ENCODE peak calls at places on chromosomes 3 and 15, in four cellular contexts. R is sigmoid colon, D is IMR-90, F is uterus. K is an unnamed sample. For H3K4me1, the result is how much of the 10 kb centered on the place peaks cover.

GRCh38 chr3:152834354-152835310 is at the start of gene P2RY1:
- DNase-seq in D (peak), F (peak), R (peak), K (peak)

GRCh38 chr3:187997490-187997889 is 156.5 kb upstream of the LPP start:
- DNase-seq in R (no peak), F (no peak), D (peak), K (no peak)

GRCh38 chr15:70376929-70377691 is 279.4 kb upstream of the TLE3 start:
- DNase-seq in D (peak), F (peak), R (peak), K (peak)

GRCh38 chr15:77067691-77068367 is 3.1 kb downstream of the TSPAN3 start:
- DNase-seq in R (no peak), D (no peak), F (no peak), K (no peak)

GRCh38 chr3:143016321-143016972 is 15.1 kb downstream of the U2SURP start:
- DNase-seq in R (no peak), F (no peak), D (no peak), K (no peak)

GRCh38 chr3:64715211-64715982 is 27.6 kb upstream of the ADAMTS9 start:
- DNase-seq in D (no peak), R (no peak), F (no peak), K (no peak)

GRCh38 chr15:94456246-94456645 is 224.9 kb downstream of the MCTP2 start:
- DNase-seq in F (no peak), R (no peak), D (no peak), K (no peak)

GRCh38 chr3:149608987-149609386 is 48.8 kb downstream of the WWTR1 start:
- DNase-seq in D (no peak), R (no peak), F (no peak), K (no peak)

GRCh38 chr15:73375755-73376305 is 7.1 kb upstream of the HCN4 start:
- DNase-seq in R (no peak), F (no peak), D (no peak), K (peak)

GRCh38 chr15:27956285-27956684 is 142.8 kb downstream of the OCA2 start:
- DNase-seq in R (no peak), F (no peak), D (no peak), K (no peak)

GRCh38 chr15:52227456-52227855 is 36.3 kb upstream of the GNB5 start:
- DNase-seq in F (peak), R (peak), D (peak), K (peak)

GRCh38 chr3:123258811-123259420 is 57.2 kb downstream of the SEC22A start:
- DNase-seq in F (no peak), D (peak), R (no peak), K (no peak)

GRCh38 chr3:122562923-122563716 is 980 bp downstream of the PARP9 start:
- DNase-seq in D (no peak), R (no peak), F (no peak), K (no peak)

GRCh38 chr3:84961492-84962255 is 2.9 kb downstream of the CADM2 start:
- DNase-seq in F (no peak), R (no peak), D (no peak), K (no peak)

GRCh38 chr3:105394177-105394576 is 27.5 kb downstream of the ALCAM start:
- DNase-seq in D (no peak), R (no peak), F (no peak), K (no peak)

GRCh38 chr3:159919873-159920272 is 68.8 kb upstream of the IL12A start:
- DNase-seq in R (no peak), F (no peak), D (peak), K (no peak)

GRCh38 chr15:83503595-83504364 is 56.6 kb downstream of the SH3GL3 start:
- DNase-seq in F (no peak), D (no peak), R (no peak), K (no peak)

GRCh38 chr15:63894662-63894949 is 60.9 kb upstream of the HERC1 start:
- DNase-seq in F (no peak), D (no peak), R (no peak), K (no peak)

GRCh38 chr3:31092748-31093607 is 198.5 kb upstream of the GADL1 start:
- DNase-seq in R (no peak), D (peak), F (no peak), K (no peak)

GRCh38 chr3:31688847-31689246 is 156.1 kb downstream of the STT3B start:
- DNase-seq in R (no peak), F (no peak), D (no peak), K (no peak)

GRCh38 chr3:136728918-136729317 is 23.3 kb downstream of the STAG1 start:
- DNase-seq in R (no peak), D (peak), F (no peak), K (no peak)

GRCh38 chr3:156471431-156471830 is 83.5 kb downstream of the SSR3 start:
- DNase-seq in F (no peak), D (no peak), R (no peak), K (no peak)

GRCh38 chr3:155747286-155747685 is 2.4 kb upstream of the PLCH1 start:
- DNase-seq in D (no peak), R (no peak), F (no peak), K (no peak)

GRCh38 chr15:83846847-83847246 is 192.9 kb downstream of the ADAMTSL3 start:
- DNase-seq in D (peak), F (peak), R (no peak), K (no peak)

GRCh38 chr3:188124184-188124583 is 29.8 kb upstream of the LPP start:
- DNase-seq in R (no peak), D (peak), F (no peak), K (no peak)

GRCh38 chr3:128491900-128492352 is 1.1 kb downstream of the GATA2 start:
- DNase-seq in F (peak), R (peak), D (no peak), K (no peak)

GRCh38 chr3:66452247-66453040 is 48.4 kb downstream of the LRIG1 start:
- DNase-seq in D (no peak), R (no peak), F (peak), K (no peak)

GRCh38 chr15:98823012-98823458 is 174.7 kb downstream of the IGF1R start:
- DNase-seq in R (no peak), F (peak), D (peak), K (no peak)

GRCh38 chr3:172709776-172710708 is 825 bp downstream of the NCEH1 start:
- DNase-seq in R (peak), F (peak), D (peak), K (peak)

GRCh38 chr3:128274837-128275236 is 121.6 kb downstream of the EEFSEC start:
- DNase-seq in D (peak), F (no peak), R (no peak), K (no peak)

GRCh38 chr3:32177702-32178198 is 60.7 kb upstream of the CMTM8 start:
- DNase-seq in D (peak), R (no peak), F (peak), K (peak)

DNA sequence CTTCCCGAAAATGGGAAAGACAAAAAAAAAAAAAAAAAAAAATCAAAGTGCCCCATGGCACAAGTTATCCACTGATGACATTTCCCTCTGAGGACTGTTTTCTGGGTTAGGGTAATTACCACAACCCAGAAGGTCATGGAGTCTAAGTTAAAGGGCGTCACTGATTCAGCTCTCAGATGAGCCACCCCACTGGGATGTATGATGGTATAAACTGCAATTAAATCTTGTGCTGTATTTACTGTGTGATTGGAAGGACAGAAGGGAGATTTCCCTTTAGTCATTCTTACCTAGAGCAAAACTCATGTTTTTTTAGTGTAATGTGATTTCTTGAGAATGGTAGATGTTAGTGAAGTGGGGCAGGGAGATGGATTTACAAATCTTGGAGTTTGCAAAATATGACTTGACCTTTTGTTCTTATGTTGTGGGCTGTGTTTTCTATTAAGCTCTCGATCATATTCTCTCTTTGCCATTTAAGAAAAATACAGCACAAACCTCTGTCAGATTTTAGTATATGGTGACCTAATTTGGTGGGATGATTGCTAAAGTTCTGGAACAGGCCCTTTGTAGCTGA is 244.2 kb downstream of the PTPRG start:
- DNase-seq in F (no peak), R (no peak), D (peak), K (no peak)
- H3K4me1 ChIP-seq in F (under half), R (half or more), D (under half), K (under half)

GRCh38 chr3:138727371-138727770 is 107.4 kb downstream of the PIK3CB start:
- DNase-seq in F (no peak), D (no peak), R (no peak), K (no peak)
- H3K27ac ChIP-seq in F (no peak), D (no peak), R (no peak), K (no peak)

DNA sequence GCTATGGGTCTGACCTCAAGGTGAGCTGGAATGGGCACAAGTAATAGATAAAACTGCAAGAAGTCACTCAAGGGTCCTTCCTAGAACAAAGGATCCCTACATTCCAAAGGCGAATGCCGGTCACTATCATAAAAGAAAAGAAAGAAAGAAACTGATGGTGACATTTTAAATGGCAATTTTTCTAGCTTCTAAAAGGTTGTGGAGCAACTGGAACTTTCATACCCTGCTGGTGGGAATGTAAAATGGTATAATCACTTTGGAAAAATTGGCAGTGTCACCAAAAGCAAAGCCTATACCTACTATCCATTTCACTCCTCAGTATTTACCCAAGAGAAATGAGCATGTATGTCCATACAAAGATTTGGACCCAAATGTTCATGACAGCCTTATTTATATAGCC is 4.2 kb downstream of the CCRL2 start:
- DNase-seq in F (no peak), R (no peak), D (no peak), K (no peak)
- H3K4me1 ChIP-seq in F (under half), R (under half), D (under half), K (under half)

GRCh38 chr3:45227131-45227819 is 1.2 kb upstream of the TMEM158 start:
- DNase-seq in R (no peak), F (peak), D (no peak), K (no peak)

GRCh38 chr3:45225465-45226205 is 452 bp downstream of the TMEM158 start:
- DNase-seq in R (no peak), F (no peak), D (no peak), K (no peak)

GRCh38 chr3:45224824-45225464 is 1.1 kb downstream of the TMEM158 start:
- DNase-seq in F (peak), R (peak), D (peak), K (peak)

GRCh38 chr3:45227946-45228345 is 1.9 kb upstream of the TMEM158 start:
- DNase-seq in F (no peak), R (no peak), D (no peak), K (no peak)

DNA sequence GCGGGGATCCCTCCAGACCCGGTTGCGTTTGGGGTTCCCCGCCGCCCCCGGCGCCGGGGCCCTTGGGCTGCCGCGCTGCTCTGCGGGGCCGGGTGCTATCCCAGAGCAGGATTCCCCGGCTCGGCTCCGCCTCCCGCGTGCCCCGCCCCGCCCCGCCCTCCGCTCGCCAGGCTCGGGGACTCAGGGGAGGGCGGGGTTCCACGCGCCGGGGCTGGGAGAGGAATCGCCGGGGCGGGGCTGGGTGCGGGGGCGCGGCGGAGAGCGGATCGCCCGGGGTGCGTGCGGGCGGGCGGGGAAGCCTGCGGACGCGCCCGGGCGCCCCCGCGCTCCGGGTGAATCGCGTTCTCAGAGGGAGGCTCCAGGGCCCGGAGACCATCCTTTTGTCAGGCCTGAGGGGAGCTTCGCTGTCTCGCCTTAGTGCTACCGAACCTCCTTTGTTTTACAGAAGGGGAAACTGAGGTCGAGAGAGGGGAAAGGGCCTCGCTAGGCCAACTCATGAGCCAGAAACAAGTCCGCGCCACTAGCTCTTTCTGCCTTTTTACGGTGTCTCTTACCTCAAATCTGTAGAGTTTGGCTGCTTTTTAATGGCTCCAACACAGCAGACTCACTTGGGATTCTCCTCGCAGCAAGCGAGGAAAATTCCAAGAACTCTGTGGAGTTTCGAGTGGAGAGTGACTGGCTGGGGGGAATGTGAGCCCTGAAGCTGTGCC is at the start of gene TMEM158:
- DNase-seq in D (peak), R (peak), F (peak), K (peak)
- H3K27ac ChIP-seq in D (peak), R (no peak), F (peak), K (no peak)

GRCh38 chr15:49026700-49027099 is 19.5 kb downstream of the SECISBP2L start:
- DNase-seq in F (no peak), R (no peak), D (no peak), K (no peak)
- H3K4me1 ChIP-seq in F (under half), R (under half), D (under half), K (under half)

DNA sequence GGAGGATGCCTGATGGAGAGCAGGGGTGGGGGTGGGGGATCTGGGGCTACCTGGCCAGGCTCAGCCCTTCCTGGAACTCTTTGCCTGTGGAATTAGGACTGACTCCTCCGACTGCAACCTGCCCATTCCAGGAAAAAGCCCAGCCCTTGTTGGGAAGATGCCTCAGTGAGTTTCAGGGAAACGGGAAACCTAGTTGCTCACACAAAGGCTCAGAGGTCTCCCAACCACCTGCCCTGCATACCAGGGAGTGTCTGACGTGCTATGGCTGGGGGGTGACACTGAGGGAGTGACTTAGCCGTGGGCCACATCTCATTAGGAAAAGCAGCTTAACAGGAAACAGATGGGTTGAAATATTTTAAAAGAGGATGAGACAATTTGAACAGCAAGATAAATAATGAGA is 27.9 kb downstream of the CYP8B1 start:
- DNase-seq in D (no peak), R (no peak), F (peak), K (no peak)
- H3K27ac ChIP-seq in D (no peak), R (peak), F (peak), K (peak)